ENCODE peak calls at places on chromosomes 6 and 20, in four cellular contexts. N is GM12878, X is HepG2, Z is K562. D is an unnamed sample.

GRCh38 chr20:1391640-1392442 is 1.0 kb downstream of the FKBP1A start:
- DNase-seq in N (no peak), X (no peak), Z (peak; percentile 32), D (no peak)

GRCh38 chr6:50816115-50816675 is 2.5 kb upstream of the TFAP2B start:
- DNase-seq in N (peak; percentile 19), X (peak; percentile 67), Z (peak; percentile 86), D (peak; percentile 55)

GRCh38 chr6:168518867-168519266 is 77.9 kb downstream of the SMOC2 start:
- DNase-seq in N (no peak), X (no peak), Z (no peak), D (no peak)

GRCh38 chr6:119493980-119494379 is 144.4 kb upstream of the MAN1A1 start:
- DNase-seq in N (no peak), X (peak; percentile 50), Z (no peak), D (no peak)

GRCh38 chr6:69294862-69295261 is 501.9 kb downstream of the LMBRD1 start:
- DNase-seq in N (no peak), X (no peak), Z (no peak), D (no peak)

GRCh38 chr6:57313711-57314471 is 3.5 kb upstream of the PRIM2 start:
- DNase-seq in N (no peak), X (no peak), Z (no peak), D (no peak)

GRCh38 chr6:147506704-147507114 is 1.8 kb upstream of the SAMD5 start:
- DNase-seq in N (no peak), X (peak; percentile 38), Z (peak; percentile 88), D (peak; percentile 89)

GRCh38 chr6:90493332-90493731 is 93.5 kb downstream of the MAP3K7 start:
- DNase-seq in N (no peak), X (no peak), Z (no peak), D (no peak)

GRCh38 chr6:82095091-82095490 is 152.5 kb downstream of the IBTK start:
- DNase-seq in N (no peak), X (no peak), Z (no peak), D (no peak)

GRCh38 chr6:68876792-68877493 is 241.9 kb downstream of the ADGRB3 start:
- DNase-seq in N (no peak), X (peak; percentile 3), Z (no peak), D (peak; percentile 11)

GRCh38 chr6:10310826-10311225 is 104.0 kb downstream of the TFAP2A start:
- DNase-seq in N (no peak), X (no peak), Z (no peak), D (peak; percentile 30)

GRCh38 chr20:31835977-31836852 is 9.2 kb downstream of the FOXS1 start:
- DNase-seq in N (peak; percentile 23), X (peak; percentile 59), Z (peak; percentile 90), D (peak; percentile 34)

GRCh38 chr6:137043710-137044365 is 927 bp downstream of the IL20RA start:
- DNase-seq in N (no peak), X (no peak), Z (no peak), D (no peak)

GRCh38 chr20:63735859-63736718 is at the start of gene LIME1:
- DNase-seq in N (no peak), X (no peak), Z (peak; percentile 11), D (no peak)

GRCh38 chr6:159955945-159956361 is 12.9 kb upstream of the IGF2R start:
- DNase-seq in N (no peak), X (no peak), Z (no peak), D (no peak)

GRCh38 chr6:28771401-28772267 is 152.2 kb downstream of the TRIM27 start:
- DNase-seq in N (no peak), X (no peak), Z (peak; percentile 61), D (no peak)
- TF ChIP-seq FOXM1 in N (no peak), X (no peak), Z (no peak), D (no peak)

GRCh38 chr6:38910207-38910606 is 138.4 kb upstream of the GLP1R start:
- DNase-seq in N (no peak), X (no peak), Z (no peak), D (no peak)

GRCh38 chr6:38906582-38906981 is 142.0 kb upstream of the GLP1R start:
- DNase-seq in N (no peak), X (no peak), Z (no peak), D (no peak)

GRCh38 chr6:38912378-38912777 is 136.2 kb upstream of the GLP1R start:
- DNase-seq in N (no peak), X (no peak), Z (no peak), D (no peak)

GRCh38 chr6:38907264-38907663 is 141.3 kb upstream of the GLP1R start:
- DNase-seq in N (no peak), X (peak; percentile 12), Z (no peak), D (no peak)

DNA sequence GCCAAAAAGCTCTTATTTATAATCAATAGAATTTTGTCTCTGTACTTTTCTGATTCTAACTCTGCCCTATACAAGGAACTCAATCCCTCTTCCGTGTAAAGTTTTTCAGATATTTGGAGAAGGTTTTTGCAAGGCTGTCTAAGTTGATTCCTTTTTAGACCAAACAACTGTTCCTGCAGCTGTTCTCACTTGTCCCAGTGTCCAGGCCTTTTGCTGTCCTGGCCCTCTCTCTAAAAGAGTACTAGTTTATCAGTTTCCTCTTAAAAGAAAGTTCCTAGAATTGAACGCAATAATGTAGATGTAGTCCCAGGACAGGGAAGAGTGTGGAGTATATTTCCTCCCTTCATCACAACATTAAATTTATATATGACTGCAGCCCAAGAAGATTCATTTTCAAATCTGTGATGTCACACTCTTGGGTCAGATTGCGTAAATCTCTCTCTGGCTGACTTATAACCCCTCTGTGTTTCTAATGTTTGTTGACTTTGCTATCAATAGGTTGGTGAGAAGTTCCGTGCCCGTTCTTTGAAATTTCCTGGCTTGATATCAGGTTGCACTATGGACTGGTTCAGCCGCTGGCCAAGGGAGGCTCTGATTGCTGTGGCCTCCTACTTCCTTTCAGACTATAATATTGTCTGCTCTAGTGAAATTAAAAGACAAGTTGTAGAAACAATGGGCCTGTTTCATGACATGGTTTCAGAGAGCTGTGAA is 139.4 kb upstream of the GLP1R start:
- DNase-seq in N (no peak), X (peak; percentile 76), Z (no peak), D (peak; percentile 12)
- TF ChIP-seq BHLHE40 in N (no peak), X (no peak), Z (no peak), D (no peak)

GRCh38 chr6:5521322-5521721 is 260.0 kb downstream of the FARS2 start:
- DNase-seq in N (no peak), X (no peak), Z (no peak), D (no peak)
- TF ChIP-seq FOXM1 in N (no peak), X (no peak), Z (no peak), D (no peak)

GRCh38 chr20:2729251-2729713 is 36.7 kb downstream of the EBF4 start:
- DNase-seq in N (no peak), X (no peak), Z (no peak), D (no peak)
- TF ChIP-seq BHLHE40 in N (no peak), X (no peak), Z (no peak), D (no peak)

GRCh38 chr20:13625241-13625981 is 13.3 kb downstream of the TASP1 start:
- DNase-seq in N (no peak), X (no peak), Z (no peak), D (no peak)

DNA sequence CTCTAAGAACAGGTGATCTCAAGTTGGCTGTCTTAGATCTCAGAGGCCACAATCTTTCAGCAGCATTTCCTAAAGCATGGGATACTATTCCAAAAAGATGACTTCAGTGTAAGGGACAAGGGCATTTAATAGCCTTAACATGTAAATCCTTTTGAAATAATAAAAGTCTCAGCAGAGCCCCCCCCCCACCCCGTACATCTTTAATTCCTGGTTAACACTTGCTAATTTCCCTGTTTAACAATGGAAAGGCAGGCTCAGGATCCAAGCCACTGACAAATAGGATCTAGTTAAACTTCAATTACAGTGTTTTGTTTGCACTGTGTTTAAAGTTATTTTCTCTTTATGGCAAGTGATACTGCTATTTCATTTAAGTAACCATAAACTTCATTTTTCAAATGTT is 12.0 kb downstream of the TASP1 start:
- DNase-seq in N (no peak), X (no peak), Z (no peak), D (no peak)
- TF ChIP-seq FOXM1 in N (no peak), X (no peak), Z (no peak), D (no peak)

GRCh38 chr6:161626132-161626676 is 352.3 kb upstream of the AGPAT4 start:
- DNase-seq in N (no peak), X (no peak), Z (no peak), D (no peak)

GRCh38 chr6:161635975-161636374 is 362.1 kb upstream of the AGPAT4 start:
- DNase-seq in N (no peak), X (no peak), Z (no peak), D (no peak)

GRCh38 chr6:161631676-161632194 is 357.9 kb upstream of the AGPAT4 start:
- DNase-seq in N (no peak), X (no peak), Z (no peak), D (no peak)

GRCh38 chr6:161630674-161631073 is 356.8 kb upstream of the AGPAT4 start:
- DNase-seq in N (no peak), X (no peak), Z (no peak), D (no peak)
- TF ChIP-seq BHLHE40 in N (no peak), X (no peak), Z (no peak), D (no peak)

GRCh38 chr20:6632187-6632586 is 135.3 kb upstream of the BMP2 start:
- DNase-seq in N (no peak), X (peak; percentile 25), Z (no peak), D (no peak)
- TF ChIP-seq FOXM1 in N (no peak), X (no peak), Z (no peak), D (no peak)

D was measured in HEK293T.